ENCODE peak calls at places on chromosomes 4 and X, in seven cellular contexts. One of them, this sample, is unnamed.
A peak's percentile ranks its signal among the peaks of the same experiment; 100 is the strongest.

GRCh38 chr4:148574941-148575340 is 132.7 kb upstream of the NR3C2 start:
- DNase-seq in DMS153: no peak
- DNase-seq in NCI-H446 treated with DMSO at 0.1 percent for 48 hours: no peak
- DNase-seq in epithelial cell of esophagus: no peak
- DNase-seq in AG10803: no peak
- DNase-seq in ureter: no peak
- DNase-seq in NCI-H1092 treated with DMSO at 0.1 percent for 48 hours: no peak
- DNase-seq in this sample: no peak

GRCh38 chr4:65033899-65034298 is 624.6 kb upstream of the TECRL start:
- DNase-seq in ureter: no peak
- DNase-seq in DMS153: no peak
- DNase-seq in epithelial cell of esophagus: no peak
- DNase-seq in NCI-H1092 treated with DMSO at 0.1 percent for 48 hours: no peak
- DNase-seq in AG10803: no peak
- DNase-seq in NCI-H446 treated with DMSO at 0.1 percent for 48 hours: peak; percentile 60
- DNase-seq in this sample: no peak

GRCh38 chrX:124421898-124422622 is 75.7 kb downstream of the SH2D1A start:
- DNase-seq in ureter: no peak
- DNase-seq in AG10803: no peak
- DNase-seq in DMS153: no peak
- DNase-seq in NCI-H1092 treated with DMSO at 0.1 percent for 48 hours: no peak
- DNase-seq in NCI-H446 treated with DMSO at 0.1 percent for 48 hours: no peak
- DNase-seq in epithelial cell of esophagus: peak; percentile 71
- DNase-seq in this sample: no peak

GRCh38 chr4:156598138-156598681 is 373.4 kb downstream of the PDGFC start:
- DNase-seq in DMS153: peak; percentile 77
- DNase-seq in NCI-H1092 treated with DMSO at 0.1 percent for 48 hours: no peak
- DNase-seq in epithelial cell of esophagus: no peak
- DNase-seq in NCI-H446 treated with DMSO at 0.1 percent for 48 hours: peak; percentile 50
- DNase-seq in ureter: no peak
- DNase-seq in AG10803: no peak
- DNase-seq in this sample: no peak

GRCh38 chrX:13099121-13099520 is 54.7 kb upstream of the FAM9C start:
- DNase-seq in DMS153: no peak
- DNase-seq in epithelial cell of esophagus: no peak
- DNase-seq in AG10803: no peak
- DNase-seq in ureter: no peak
- DNase-seq in NCI-H446 treated with DMSO at 0.1 percent for 48 hours: no peak
- DNase-seq in NCI-H1092 treated with DMSO at 0.1 percent for 48 hours: no peak
- DNase-seq in this sample: no peak

GRCh38 chrX:11438767-11439166 is 145.6 kb downstream of the AMELX start:
- DNase-seq in NCI-H446 treated with DMSO at 0.1 percent for 48 hours: no peak
- DNase-seq in AG10803: peak; percentile 72
- DNase-seq in ureter: no peak
- DNase-seq in DMS153: no peak
- DNase-seq in NCI-H1092 treated with DMSO at 0.1 percent for 48 hours: no peak
- DNase-seq in epithelial cell of esophagus: no peak
- DNase-seq in this sample: no peak

GRCh38 chr4:143391895-143392294 is 55.2 kb downstream of the GAB1 start:
- DNase-seq in DMS153: no peak
- DNase-seq in NCI-H446 treated with DMSO at 0.1 percent for 48 hours: no peak
- DNase-seq in AG10803: peak; percentile 81
- DNase-seq in epithelial cell of esophagus: no peak
- DNase-seq in ureter: no peak
- DNase-seq in NCI-H1092 treated with DMSO at 0.1 percent for 48 hours: no peak
- DNase-seq in this sample: no peak

GRCh38 chr4:83646538-83646937 is 110.6 kb downstream of the GPAT3 start:
- DNase-seq in NCI-H1092 treated with DMSO at 0.1 percent for 48 hours: no peak
- DNase-seq in AG10803: no peak
- DNase-seq in NCI-H446 treated with DMSO at 0.1 percent for 48 hours: no peak
- DNase-seq in epithelial cell of esophagus: no peak
- DNase-seq in DMS153: no peak
- DNase-seq in ureter: no peak
- DNase-seq in this sample: no peak

GRCh38 chr4:62117879-62118278 is 917.8 kb downstream of the ADGRL3 start:
- DNase-seq in DMS153: no peak
- DNase-seq in NCI-H1092 treated with DMSO at 0.1 percent for 48 hours: no peak
- DNase-seq in AG10803: no peak
- DNase-seq in NCI-H446 treated with DMSO at 0.1 percent for 48 hours: no peak
- DNase-seq in epithelial cell of esophagus: no peak
- DNase-seq in ureter: no peak
- DNase-seq in this sample: no peak

GRCh38 chrX:143853488-143853887 is 30.4 kb upstream of the UBE2NL start:
- DNase-seq in epithelial cell of esophagus: no peak
- DNase-seq in ureter: no peak
- DNase-seq in DMS153: no peak
- DNase-seq in NCI-H1092 treated with DMSO at 0.1 percent for 48 hours: no peak
- DNase-seq in AG10803: no peak
- DNase-seq in NCI-H446 treated with DMSO at 0.1 percent for 48 hours: no peak
- DNase-seq in this sample: no peak

GRCh38 chr4:108192056-108192455 is 23.3 kb upstream of the LEF1 start:
- DNase-seq in AG10803: no peak
- DNase-seq in NCI-H1092 treated with DMSO at 0.1 percent for 48 hours: no peak
- DNase-seq in ureter: no peak
- DNase-seq in epithelial cell of esophagus: no peak
- DNase-seq in NCI-H446 treated with DMSO at 0.1 percent for 48 hours: no peak
- DNase-seq in DMS153: peak; percentile 90
- DNase-seq in this sample: no peak

GRCh38 chr4:123832173-123833026 is 435.8 kb downstream of the SPRY1 start:
- DNase-seq in epithelial cell of esophagus: peak; percentile 89
- DNase-seq in AG10803: peak; percentile 100
- DNase-seq in NCI-H446 treated with DMSO at 0.1 percent for 48 hours: peak; percentile 30
- DNase-seq in DMS153: no peak
- DNase-seq in NCI-H1092 treated with DMSO at 0.1 percent for 48 hours: no peak
- DNase-seq in ureter: no peak
- DNase-seq in this sample: no peak

GRCh38 chrX:39903937-39904336 is 193.8 kb downstream of the BCOR start:
- DNase-seq in DMS153: no peak
- DNase-seq in NCI-H446 treated with DMSO at 0.1 percent for 48 hours: no peak
- DNase-seq in NCI-H1092 treated with DMSO at 0.1 percent for 48 hours: no peak
- DNase-seq in epithelial cell of esophagus: peak; percentile 75
- DNase-seq in ureter: no peak
- DNase-seq in AG10803: peak; percentile 74
- DNase-seq in this sample: no peak

GRCh38 chr4:88195666-88196365 is 37.4 kb upstream of the ABCG2 start:
- DNase-seq in NCI-H1092 treated with DMSO at 0.1 percent for 48 hours: no peak
- DNase-seq in ureter: no peak
- DNase-seq in NCI-H446 treated with DMSO at 0.1 percent for 48 hours: no peak
- DNase-seq in epithelial cell of esophagus: no peak
- DNase-seq in AG10803: no peak
- DNase-seq in DMS153: no peak
- DNase-seq in this sample: peak; percentile 72

GRCh38 chr4:81031389-81032173 is 1.1 kb downstream of the BMP3 start:
- DNase-seq in DMS153: peak; percentile 8
- DNase-seq in NCI-H1092 treated with DMSO at 0.1 percent for 48 hours: no peak
- DNase-seq in NCI-H446 treated with DMSO at 0.1 percent for 48 hours: no peak
- DNase-seq in AG10803: no peak
- DNase-seq in ureter: peak; percentile 48
- DNase-seq in epithelial cell of esophagus: peak; percentile 5
- DNase-seq in this sample: peak; percentile 32

GRCh38 chrX:12065251-12065650 is 73.0 kb upstream of the FRMPD4 start:
- DNase-seq in ureter: no peak
- DNase-seq in epithelial cell of esophagus: peak; percentile 59
- DNase-seq in DMS153: no peak
- DNase-seq in NCI-H446 treated with DMSO at 0.1 percent for 48 hours: no peak
- DNase-seq in NCI-H1092 treated with DMSO at 0.1 percent for 48 hours: no peak
- DNase-seq in AG10803: peak; percentile 11
- DNase-seq in this sample: no peak

GRCh38 chrX:149829751-149830191 is 48.0 kb downstream of the MAGEA9 start:
- DNase-seq in epithelial cell of esophagus: peak; percentile 77
- DNase-seq in AG10803: peak; percentile 39
- DNase-seq in NCI-H1092 treated with DMSO at 0.1 percent for 48 hours: no peak
- DNase-seq in DMS153: no peak
- DNase-seq in ureter: no peak
- DNase-seq in NCI-H446 treated with DMSO at 0.1 percent for 48 hours: no peak
- DNase-seq in this sample: no peak

GRCh38 chrX:49287665-49288064 is 15.8 kb upstream of the GAGE10 start:
- DNase-seq in epithelial cell of esophagus: no peak
- DNase-seq in AG10803: no peak
- DNase-seq in DMS153: no peak
- DNase-seq in NCI-H1092 treated with DMSO at 0.1 percent for 48 hours: no peak
- DNase-seq in NCI-H446 treated with DMSO at 0.1 percent for 48 hours: no peak
- DNase-seq in ureter: peak; percentile 9
- DNase-seq in this sample: no peak

GRCh38 chr4:123121241-123121907 is 199.0 kb upstream of the NUDT6 start:
- DNase-seq in AG10803: no peak
- DNase-seq in ureter: no peak
- DNase-seq in NCI-H1092 treated with DMSO at 0.1 percent for 48 hours: no peak
- DNase-seq in epithelial cell of esophagus: peak; percentile 80
- DNase-seq in DMS153: no peak
- DNase-seq in NCI-H446 treated with DMSO at 0.1 percent for 48 hours: no peak
- DNase-seq in this sample: no peak

GRCh38 chrX:2150722-2151121 is 350.1 kb downstream of the DHRSX start:
- DNase-seq in epithelial cell of esophagus: peak; percentile 17
- DNase-seq in NCI-H1092 treated with DMSO at 0.1 percent for 48 hours: no peak
- DNase-seq in NCI-H446 treated with DMSO at 0.1 percent for 48 hours: no peak
- DNase-seq in ureter: no peak
- DNase-seq in AG10803: no peak
- DNase-seq in DMS153: no peak
- DNase-seq in this sample: no peak

GRCh38 chr4:85514783-85515182 is 39.8 kb downstream of the ARHGAP24 start:
- DNase-seq in DMS153: no peak
- DNase-seq in NCI-H446 treated with DMSO at 0.1 percent for 48 hours: no peak
- DNase-seq in AG10803: no peak
- DNase-seq in NCI-H1092 treated with DMSO at 0.1 percent for 48 hours: no peak
- DNase-seq in ureter: no peak
- DNase-seq in epithelial cell of esophagus: no peak
- DNase-seq in this sample: no peak

GRCh38 chrX:48492293-48492910 is 16.4 kb upstream of the PORCN start:
- DNase-seq in AG10803: peak; percentile 46
- DNase-seq in ureter: no peak
- DNase-seq in epithelial cell of esophagus: peak; percentile 53
- DNase-seq in NCI-H446 treated with DMSO at 0.1 percent for 48 hours: no peak
- DNase-seq in NCI-H1092 treated with DMSO at 0.1 percent for 48 hours: no peak
- DNase-seq in DMS153: no peak
- DNase-seq in this sample: no peak

GRCh38 chrX:12974217-12974796 is 603 bp upstream of the TMSB4X start:
- DNase-seq in epithelial cell of esophagus: peak; percentile 54
- DNase-seq in AG10803: peak; percentile 72
- DNase-seq in DMS153: peak; percentile 41
- DNase-seq in NCI-H1092 treated with DMSO at 0.1 percent for 48 hours: no peak
- DNase-seq in ureter: peak; percentile 68
- DNase-seq in NCI-H446 treated with DMSO at 0.1 percent for 48 hours: no peak
- DNase-seq in this sample: peak; percentile 73

This sample was measured in colonic mucosa.